ENCODE peak calls at places on chromosomes 16 and 17, in five cellular contexts. V is heart right ventricle; X is AG04449; Z is CD8-positive, alpha-beta T cell; M is brain microvascular endothelial cell. P is an unnamed sample.

GRCh38 chr17:36661047-36661666 is 59.8 kb downstream of the MRM1 start:
- DNase-seq in M (no peak), V (no peak), X (no peak), Z (no peak), P (no peak)

GRCh38 chr17:30482555-30482954 is 5.3 kb downstream of the GOSR1 start:
- DNase-seq in X (no peak), V (no peak), Z (no peak), M (no peak), P (no peak)

GRCh38 chr17:8831234-8831849 is 32.2 kb upstream of the MFSD6L start:
- DNase-seq in V (no peak), Z (no peak), M (no peak), X (no peak), P (no peak)

GRCh38 chr16:20871258-20871657 is 28.9 kb downstream of the DCUN1D3 start:
- DNase-seq in V (no peak), Z (no peak), X (no peak), M (no peak), P (no peak)

GRCh38 chr16:70706948-70707465 is 21.2 kb upstream of the MTSS2 start:
- DNase-seq in Z (no peak), M (peak), X (no peak), V (no peak), P (peak)

GRCh38 chr17:45201457-45201856 is 20.2 kb upstream of the FMNL1 start:
- DNase-seq in V (no peak), X (no peak), M (no peak), Z (no peak), P (no peak)

GRCh38 chr17:74237321-74237720 is 23.9 kb downstream of the TTYH2 start:
- DNase-seq in V (no peak), X (no peak), M (no peak), Z (no peak), P (no peak)

GRCh38 chr16:35733971-35734702 is 2274.7 kb downstream of the TP53TG3F start:
- DNase-seq in M (no peak), Z (no peak), X (no peak), V (no peak), P (no peak)

GRCh38 chr16:927931-928330 is 42.9 kb downstream of the LMF1 start:
- DNase-seq in V (no peak), M (no peak), X (no peak), Z (no peak), P (no peak)

GRCh38 chr16:1620391-1620790 is 8.2 kb downstream of the CRAMP1 start:
- DNase-seq in Z (no peak), V (no peak), X (no peak), M (no peak), P (no peak)

GRCh38 chr16:945271-946047 is 25.3 kb downstream of the LMF1 start:
- DNase-seq in M (no peak), Z (no peak), V (no peak), X (no peak), P (peak)

GRCh38 chr16:75576384-75576811 is 10.2 kb downstream of the GABARAPL2 start:
- DNase-seq in V (no peak), M (no peak), Z (no peak), X (no peak), P (no peak)

GRCh38 chr17:73393962-73394361 is 82.2 kb upstream of the CDC42EP4 start:
- DNase-seq in M (peak), Z (no peak), X (no peak), V (no peak), P (peak)

GRCh38 chr17:20074489-20074888 is 65.3 kb downstream of the SPECC1 start:
- DNase-seq in Z (no peak), X (no peak), V (no peak), M (no peak), P (no peak)

GRCh38 chr17:28076138-28076537 is 33.7 kb downstream of the NLK start:
- DNase-seq in Z (no peak), X (no peak), M (no peak), V (no peak), P (no peak)

GRCh38 chr17:4497101-4497824 is 1.4 kb upstream of the SPNS2 start:
- DNase-seq in V (no peak), M (no peak), Z (no peak), X (no peak), P (no peak)

GRCh38 chr17:80486692-80487091 is 10.3 kb upstream of the NPTX1 start:
- DNase-seq in Z (no peak), M (no peak), V (no peak), X (no peak), P (no peak)

GRCh38 chr17:40707720-40708119 is 4.2 kb upstream of the KRT24 start:
- DNase-seq in X (no peak), M (no peak), Z (no peak), V (peak), P (peak)

GRCh38 chr17:58309918-58310259 is 18.7 kb downstream of the TSPOAP1 start:
- DNase-seq in M (no peak), V (no peak), Z (no peak), X (no peak), P (no peak)

GRCh38 chr17:73652886-73653480 is 8.7 kb upstream of the SDK2 start:
- DNase-seq in X (no peak), M (no peak), Z (no peak), V (no peak), P (no peak)

GRCh38 chr16:77682586-77682985 is 39.7 kb upstream of the NUDT7 start:
- DNase-seq in Z (no peak), V (no peak), M (no peak), X (no peak), P (no peak)

GRCh38 chr16:14249291-14250032 is 178.3 kb downstream of the MRTFB start:
- DNase-seq in M (peak), X (no peak), Z (peak), V (no peak), P (peak)

GRCh38 chr17:47719411-47720152 is 13.5 kb upstream of the TBX21 start:
- DNase-seq in V (no peak), Z (no peak), X (peak), M (peak), P (peak)

GRCh38 chr17:17416007-17416399 is 60.8 kb upstream of the MED9 start:
- DNase-seq in X (no peak), V (no peak), Z (no peak), M (peak), P (peak)

GRCh38 chr17:45895304-45895968 is 1.1 kb downstream of the MAPT start:
- DNase-seq in X (no peak), V (no peak), M (no peak), Z (peak), P (peak)

GRCh38 chr17:64500923-64501765 is 4.3 kb upstream of the POLG2 start:
- DNase-seq in M (no peak), Z (no peak), V (no peak), X (no peak), P (no peak)

GRCh38 chr16:53922805-53923645 is 219.1 kb downstream of the FTO start:
- DNase-seq in Z (no peak), V (no peak), X (no peak), M (no peak), P (no peak)

GRCh38 chr17:42521036-42521435 is 15.0 kb upstream of the NAGLU start:
- DNase-seq in V (no peak), X (no peak), M (no peak), Z (no peak), P (no peak)
- H3K4me3 ChIP-seq in V (peak), X (no peak), M (no peak), Z (no peak), P (no peak)

DNA sequence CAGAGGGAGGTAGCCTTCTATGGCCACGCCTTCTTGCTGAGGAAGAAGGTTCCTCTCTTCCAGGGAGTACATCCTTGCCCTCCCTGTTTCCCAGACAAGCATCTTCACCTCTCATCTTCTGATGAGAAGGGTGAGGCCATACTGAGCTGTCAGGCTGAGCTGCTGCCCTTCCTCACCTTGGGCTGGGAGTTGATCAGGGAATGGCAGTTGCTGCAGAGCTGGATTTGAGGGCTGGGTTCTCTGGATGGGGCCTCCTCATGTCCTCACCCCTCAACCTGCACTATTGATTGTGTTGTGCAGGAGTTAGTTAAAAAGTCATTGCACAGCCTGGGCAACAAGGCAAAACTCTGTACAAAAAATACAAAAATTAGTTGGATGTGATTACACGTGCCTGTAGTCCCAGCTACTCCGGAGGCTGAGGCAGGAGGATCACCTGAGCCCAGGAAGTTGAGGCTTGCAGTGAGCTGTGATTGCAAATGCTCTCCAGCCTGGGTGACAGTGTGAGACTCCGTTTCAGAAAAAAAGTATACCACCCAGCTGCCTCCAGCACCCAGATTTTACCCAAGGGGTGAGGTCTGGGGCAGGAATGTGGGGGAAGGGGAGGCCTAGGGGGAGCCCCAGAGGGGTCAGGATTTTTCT is 2.0 kb downstream of the ERBB2 start:
- DNase-seq in V (no peak), Z (no peak), X (no peak), M (no peak), P (no peak)
- H3K4me3 ChIP-seq in V (no peak), Z (no peak), X (peak), M (no peak), P (no peak)

DNA sequence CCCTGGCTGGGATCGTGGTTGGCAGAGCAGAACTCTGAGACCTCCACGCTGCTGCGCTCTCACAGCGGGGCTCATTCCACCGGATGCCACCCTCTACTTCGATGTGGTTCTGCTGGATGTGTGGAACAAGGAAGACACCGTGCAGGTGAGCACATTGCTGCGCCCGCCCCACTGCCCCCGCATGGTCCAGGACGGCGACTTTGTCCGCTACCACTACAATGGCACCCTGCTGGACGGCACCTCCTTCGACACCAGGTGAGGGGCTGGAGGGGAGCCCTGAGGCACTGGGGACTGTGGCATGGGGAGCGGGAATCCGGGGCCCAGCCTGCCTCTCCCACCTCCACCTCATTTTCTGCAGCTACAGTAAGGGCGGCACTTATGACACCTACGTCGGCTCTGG is 5.2 kb downstream of the FKBP10 start:
- DNase-seq in Z (no peak), M (no peak), X (no peak), V (no peak), P (no peak)
- H3K4me3 ChIP-seq in Z (no peak), M (no peak), X (no peak), V (no peak), P (no peak)

DNA sequence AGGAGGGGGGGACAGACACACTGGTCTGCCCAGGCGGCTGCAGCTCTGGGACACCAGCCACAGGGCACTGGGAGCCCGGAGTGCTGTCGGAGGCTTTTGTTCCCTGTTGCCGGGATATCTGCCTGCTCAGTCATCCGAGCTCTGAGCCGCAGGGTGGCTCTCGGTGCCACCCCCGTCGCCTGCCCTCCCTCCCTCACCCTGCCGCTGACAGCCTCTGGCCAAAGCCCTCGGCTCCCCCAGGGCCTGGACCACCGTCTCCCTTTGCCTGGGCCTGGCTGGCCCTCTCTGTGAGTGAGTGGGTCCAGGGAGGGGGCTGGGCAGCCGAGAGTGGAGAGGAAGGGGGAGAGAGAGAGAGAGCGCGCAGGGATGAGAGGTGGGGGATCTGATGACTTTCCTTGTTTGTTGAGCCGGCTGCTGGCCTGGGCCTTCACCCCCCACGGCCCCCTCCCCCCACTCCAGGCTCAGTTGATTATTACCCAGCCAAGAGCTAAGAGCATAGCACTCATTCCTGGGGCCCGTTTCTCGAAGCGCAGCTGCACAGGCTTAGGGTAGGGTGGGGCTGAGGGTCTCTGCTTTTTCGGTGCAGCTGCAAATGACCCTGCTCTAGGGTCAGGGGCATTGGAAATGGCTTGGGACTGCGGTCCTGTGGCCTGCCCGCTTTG is 2.7 kb downstream of the FOXJ1 start:
- DNase-seq in V (no peak), X (no peak), M (no peak), Z (no peak), P (no peak)
- H3K4me3 ChIP-seq in V (no peak), X (no peak), M (no peak), Z (no peak), P (no peak)

GRCh38 chr17:75402038-75402437 is 3.4 kb downstream of the GRB2 start:
- DNase-seq in V (no peak), X (no peak), M (no peak), Z (no peak), P (no peak)
- H3K4me3 ChIP-seq in V (no peak), X (no peak), M (no peak), Z (no peak), P (no peak)

DNA sequence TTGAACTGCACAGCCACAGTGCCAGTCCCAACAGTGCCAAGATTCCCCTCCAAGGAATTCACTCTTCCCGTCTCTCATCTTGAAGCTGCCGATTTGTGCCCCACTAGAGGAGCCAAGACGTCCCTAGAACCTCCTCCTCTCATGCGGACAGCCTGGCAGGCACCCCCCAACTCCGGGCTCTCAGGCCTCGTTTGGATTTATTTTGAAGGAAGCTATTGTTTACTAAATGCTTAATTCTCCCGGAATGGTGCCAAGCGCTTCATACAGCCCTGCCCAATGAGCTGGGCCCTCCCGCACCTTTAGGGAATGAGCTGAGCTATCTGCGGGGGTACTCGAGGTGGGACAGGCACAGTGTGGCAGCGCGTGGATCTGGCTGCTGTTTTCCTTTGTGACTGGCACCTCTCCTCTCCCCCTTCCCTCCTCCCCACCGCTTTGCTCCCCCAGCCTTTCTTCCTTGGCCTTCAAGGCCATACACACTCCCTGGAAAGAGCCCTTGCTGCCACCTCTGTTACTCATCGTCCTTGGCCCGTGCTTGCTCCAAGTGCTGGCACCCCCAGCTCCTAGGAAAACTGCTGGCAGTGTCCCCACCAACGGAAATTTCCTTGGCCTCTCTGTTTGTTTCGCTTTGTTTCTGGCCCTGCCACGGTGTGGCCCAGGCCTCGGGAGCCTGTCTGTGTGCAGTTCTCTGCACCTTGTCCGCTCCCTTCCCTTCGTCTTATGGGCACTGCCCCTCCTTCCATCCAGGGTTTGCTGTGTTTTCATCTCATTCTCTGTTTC is 49.9 kb upstream of the CDR2 start:
- DNase-seq in Z (no peak), X (no peak), V (peak), M (no peak), P (no peak)
- H3K4me3 ChIP-seq in Z (no peak), X (peak), V (peak), M (no peak), P (no peak)

DNA sequence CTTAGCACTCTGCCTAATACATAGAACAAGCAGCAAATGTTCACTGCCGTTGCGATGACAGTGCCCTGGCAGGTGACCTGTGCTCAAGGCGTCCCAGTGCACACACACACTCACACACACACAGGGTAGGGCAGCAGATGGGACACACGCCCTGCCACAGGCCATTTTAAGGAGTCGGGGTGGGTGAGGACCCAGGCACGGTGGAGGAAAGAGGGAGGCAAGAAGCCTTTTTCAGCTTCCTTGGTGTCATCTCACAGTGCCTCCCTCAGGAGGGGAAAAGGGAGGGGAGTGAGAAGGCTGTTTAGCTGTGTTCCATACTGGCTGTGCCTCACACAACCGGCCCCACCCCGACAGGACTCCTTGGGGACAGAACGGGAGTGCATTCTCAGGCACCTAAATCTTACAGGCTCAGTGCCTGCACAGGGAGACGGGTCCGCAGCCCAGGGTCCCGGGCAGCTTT is 1.5 kb downstream of the PITPNM3 start:
- DNase-seq in X (no peak), M (no peak), V (no peak), Z (no peak), P (no peak)
- H3K4me3 ChIP-seq in X (no peak), M (no peak), V (peak), Z (no peak), P (peak)

DNA sequence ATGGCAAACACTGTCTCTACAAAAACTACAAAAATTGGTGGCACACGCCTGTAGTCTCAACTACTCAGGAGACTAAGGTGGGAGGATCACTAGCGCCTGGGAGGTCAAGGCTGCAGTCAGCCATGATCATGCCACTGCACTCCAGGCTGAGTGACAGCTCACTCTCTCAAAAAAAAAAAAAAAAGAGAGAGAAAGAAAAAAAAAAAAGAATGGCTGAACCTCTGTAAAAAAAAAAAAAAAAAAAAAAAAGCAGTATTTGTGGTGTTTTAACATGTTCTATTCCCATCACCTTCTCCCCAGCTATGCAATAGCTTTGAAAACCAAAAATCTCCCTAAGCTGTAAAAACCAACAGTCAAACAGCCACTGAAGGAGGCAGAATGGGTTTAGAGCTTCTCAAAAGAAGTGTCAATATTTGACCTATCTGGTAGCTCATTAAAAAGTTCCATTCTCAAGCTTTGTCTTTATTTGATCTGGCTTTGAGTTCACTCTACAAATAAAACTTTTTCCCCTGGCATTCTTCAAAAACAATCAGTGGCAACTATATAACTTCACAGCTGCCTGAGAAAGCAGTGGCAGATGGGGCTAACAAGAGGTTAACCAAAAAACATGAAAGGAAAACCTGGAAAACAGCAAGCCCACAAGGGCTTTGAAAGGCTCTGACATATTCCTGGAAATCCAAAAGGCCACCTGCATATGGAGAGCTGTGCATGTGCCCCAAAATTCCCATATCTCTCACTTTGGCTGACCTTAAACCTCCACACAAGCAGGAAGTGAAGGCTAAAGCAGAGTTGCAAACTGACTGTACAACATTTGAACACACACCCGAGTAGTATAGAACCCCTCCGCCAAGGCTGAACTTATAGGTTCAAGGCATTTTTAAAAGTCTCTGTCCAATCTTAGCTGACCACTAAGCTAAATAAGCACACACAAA is 36.0 kb downstream of the USP32 start:
- DNase-seq in Z (no peak), X (no peak), V (no peak), M (no peak), P (no peak)
- H3K4me3 ChIP-seq in Z (no peak), X (no peak), V (no peak), M (no peak), P (no peak)

P was measured in choroid plexus epithelial cell.